ENCODE peak calls at places on chromosomes 11 and 22, in eight cellular contexts. I is Peyer's patch, Z is kidney, M is PC-3, T is fibroblast of lung, E is ovary, J is pancreas, A is GM23338. K is an unnamed sample.

GRCh38 chr11:111845256-111846028 is 25.9 kb downstream of the ALG9 start:
- DNase-seq in I (no peak), T (no peak), M (peak; percentile 58), A (no peak), J (no peak), Z (no peak), E (no peak), K (no peak)

GRCh38 chr11:67364783-67365525 is 8.4 kb downstream of the CLCF1 start:
- DNase-seq in I (no peak), T (no peak), J (no peak), E (peak; percentile 37), M (no peak), Z (no peak), A (no peak), K (no peak)

GRCh38 chr22:19287076-19287724 is 4.3 kb downstream of the CLTCL1 start:
- DNase-seq in J (no peak), T (peak; percentile 83), M (peak; percentile 54), E (no peak), I (no peak), A (peak; percentile 62), Z (no peak), K (no peak)

GRCh38 chr11:68870470-68870869 is 28.8 kb upstream of the CPT1A start:
- DNase-seq in J (no peak), M (peak; percentile 33), A (peak; percentile 35), I (no peak), Z (no peak), E (no peak), T (no peak), K (no peak)

GRCh38 chr22:27990879-27991278 is 71.8 kb upstream of the PITPNB start:
- DNase-seq in M (peak; percentile 6), T (no peak), Z (no peak), E (peak; percentile 50), A (peak; percentile 93), J (no peak), I (peak; percentile 57), K (no peak)

GRCh38 chr11:86248609-86249008 is 4.1 kb downstream of the EED start:
- DNase-seq in I (no peak), Z (no peak), T (no peak), J (no peak), M (no peak), E (no peak), A (peak; percentile 3), K (no peak)

GRCh38 chr11:130371004-130371590 is 56.4 kb upstream of the ZBTB44 start:
- DNase-seq in M (peak; percentile 39), I (no peak), J (no peak), A (peak; percentile 39), E (no peak), T (no peak), Z (no peak), K (no peak)

GRCh38 chr11:15179167-15179566 is 64.4 kb downstream of the INSC start:
- DNase-seq in Z (no peak), M (no peak), T (peak; percentile 49), E (no peak), I (no peak), A (no peak), J (no peak), K (no peak)

GRCh38 chr11:75337195-75337654 is 14.2 kb downstream of the ARRB1 start:
- DNase-seq in J (no peak), A (no peak), M (peak; percentile 60), T (peak; percentile 42), I (no peak), E (no peak), Z (no peak), K (no peak)

GRCh38 chr11:27255447-27255828 is 107.6 kb downstream of the CCDC34 start:
- DNase-seq in Z (no peak), J (no peak), E (no peak), I (no peak), M (no peak), T (peak; percentile 98), A (no peak), K (no peak)

GRCh38 chr11:69627551-69627950 is 13.4 kb upstream of the CCND1 start:
- DNase-seq in M (no peak), I (no peak), A (no peak), E (no peak), T (no peak), Z (no peak), J (no peak), K (no peak)

GRCh38 chr11:37984991-37985390 is 1387.0 kb upstream of the RAG2 start:
- DNase-seq in M (no peak), J (no peak), I (no peak), E (no peak), T (no peak), A (no peak), Z (no peak), K (no peak)

GRCh38 chr11:62553839-62554361 is 7.3 kb upstream of the AHNAK start:
- DNase-seq in J (no peak), A (no peak), I (peak; percentile 74), M (peak; percentile 96), Z (no peak), T (peak; percentile 93), E (no peak), K (no peak)

GRCh38 chr22:39627865-39628562 is 57.5 kb downstream of the CACNA1I start:
- DNase-seq in M (no peak), A (no peak), J (no peak), Z (peak; percentile 48), T (no peak), I (no peak), E (no peak), K (no peak)

GRCh38 chr22:29705651-29706050 is 14.2 kb upstream of the CABP7 start:
- DNase-seq in J (no peak), I (no peak), E (no peak), Z (peak; percentile 56), T (no peak), A (no peak), M (no peak), K (no peak)

GRCh38 chr11:130390071-130390758 is 38.2 kb downstream of the ADAMTS8 start:
- DNase-seq in M (peak; percentile 78), Z (no peak), J (peak; percentile 39), I (no peak), T (peak; percentile 80), E (no peak), A (peak; percentile 55), K (peak; percentile 25)

GRCh38 chr11:61472282-61472681 is 36.3 kb upstream of the LRRC10B start:
- DNase-seq in T (peak; percentile 63), J (no peak), A (no peak), E (no peak), I (no peak), M (no peak), Z (no peak), K (no peak)

GRCh38 chr22:47213571-47214230 is 451.3 kb downstream of the TBC1D22A start:
- DNase-seq in E (no peak), J (no peak), T (no peak), Z (no peak), I (peak; percentile 70), M (peak; percentile 61), A (peak; percentile 34), K (no peak)

GRCh38 chr22:27561301-27561820 is 240.2 kb downstream of the MN1 start:
- DNase-seq in E (no peak), M (no peak), Z (no peak), A (no peak), J (no peak), T (no peak), I (no peak), K (no peak)

GRCh38 chr11:66762088-66762487 is 33.1 kb upstream of the SPTBN2 start:
- DNase-seq in T (no peak), A (peak; percentile 24), M (no peak), J (no peak), E (no peak), I (no peak), Z (no peak), K (no peak)

GRCh38 chr11:128845334-128845780 is 21.7 kb downstream of the KCNJ1 start:
- DNase-seq in I (no peak), A (no peak), E (no peak), Z (no peak), J (no peak), M (no peak), T (no peak), K (no peak)
- H3K27ac ChIP-seq in I (no peak overlapping the region), A (no peak overlapping the region), E (no peak overlapping the region), Z (no peak overlapping the region), J (no peak overlapping the region), M (no peak overlapping the region), T (no peak overlapping the region), K (no peak overlapping the region)

GRCh38 chr11:78022397-78023396 is at the start of gene KCTD14:
- DNase-seq in A (peak; percentile 79), E (no peak), J (peak; percentile 77), T (no peak), I (peak; percentile 73), Z (peak; percentile 85), M (no peak), K (no peak)
- H3K27ac ChIP-seq in A (peak within 1 kb of the TSS; percentile 84), E (no peak within 1 kb of the TSS), J (peak within 1 kb of the TSS; percentile 68), T (no peak within 1 kb of the TSS), I (peak within 1 kb of the TSS; percentile 60), Z (peak within 1 kb of the TSS; percentile 0), M (no peak within 1 kb of the TSS), K (no peak within 1 kb of the TSS)

DNA sequence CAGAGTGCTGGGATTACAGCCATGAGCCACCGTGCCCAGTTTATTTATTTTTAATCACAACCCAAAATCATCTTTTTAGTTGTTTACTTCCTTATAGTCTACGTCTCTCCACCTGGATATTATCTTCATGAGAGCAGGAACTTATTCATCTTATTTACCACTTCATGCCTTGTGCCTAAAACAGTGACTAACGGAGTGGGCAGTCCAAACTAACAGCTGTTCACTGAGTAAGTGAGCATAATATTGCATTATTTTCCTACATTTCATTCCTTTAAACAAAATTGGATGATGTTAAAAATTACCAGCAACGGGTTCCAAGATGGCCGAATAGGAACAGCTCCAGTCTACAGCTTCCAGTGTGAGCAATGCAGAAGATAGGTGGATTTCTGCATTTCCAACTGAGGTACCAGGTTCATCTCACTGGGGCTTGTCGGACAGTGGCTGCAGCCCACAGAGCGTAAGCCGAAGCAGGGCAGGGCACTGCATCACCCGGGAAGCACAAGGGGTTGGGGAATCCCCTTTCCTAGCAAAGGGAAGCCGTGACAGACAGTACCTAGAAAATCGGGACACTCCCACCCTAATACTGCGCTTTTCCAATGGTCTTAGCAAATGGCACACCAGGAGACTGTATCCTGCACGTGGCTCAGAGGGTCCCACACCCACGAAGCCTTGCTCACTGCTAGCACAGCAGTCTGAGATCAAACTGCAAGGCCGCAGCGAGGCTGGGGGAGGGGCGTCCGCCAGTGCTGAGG is 14.1 kb downstream of the TMEM123 start:
- DNase-seq in T (no peak), Z (no peak), M (no peak), A (no peak), J (no peak), E (peak; percentile 19), I (no peak), K (no peak)
- H3K27ac ChIP-seq in T (no peak overlapping the region), Z (no peak overlapping the region), M (no peak overlapping the region), A (no peak overlapping the region), J (no peak overlapping the region), E (no peak overlapping the region), I (no peak overlapping the region), K (no peak overlapping the region)

DNA sequence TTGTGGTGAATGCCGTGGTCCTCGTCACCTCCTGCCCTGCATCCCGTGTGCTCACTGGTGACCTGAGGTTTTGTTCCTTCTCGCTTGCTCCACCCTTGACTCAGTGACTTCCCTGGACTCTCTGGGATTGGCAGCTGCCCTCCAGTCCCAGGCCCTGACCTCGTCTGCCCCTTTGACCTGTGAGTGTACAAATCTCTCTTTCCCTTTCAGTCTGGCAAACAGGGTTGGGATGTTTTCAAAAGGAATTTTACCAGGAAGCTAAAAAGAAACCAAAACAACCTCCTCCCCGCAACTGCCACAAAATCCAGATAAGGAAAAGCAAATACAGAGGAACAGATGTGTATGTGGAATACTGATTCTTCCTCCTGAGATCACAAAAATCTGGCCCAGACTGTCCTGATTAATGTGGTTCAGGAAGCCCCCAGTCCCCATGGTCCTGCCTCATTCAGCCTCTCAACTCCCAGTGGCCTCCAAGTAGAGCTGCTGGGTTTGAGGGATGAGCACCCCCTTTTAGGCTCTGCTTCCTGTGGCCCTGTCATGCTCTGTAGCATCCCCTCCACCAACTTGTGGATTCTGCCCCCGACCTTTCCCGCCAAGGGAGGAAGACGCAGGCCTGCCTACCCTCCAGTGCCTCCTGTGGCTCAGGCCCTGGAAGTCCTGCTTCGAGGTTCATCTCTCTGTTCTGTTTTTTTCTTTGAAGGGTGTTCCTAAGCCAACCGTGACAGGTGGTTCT is 15.2 kb downstream of the ROBO4 start:
- DNase-seq in M (no peak), A (peak; percentile 30), Z (no peak), I (no peak), E (peak; percentile 69), T (peak; percentile 51), J (no peak), K (no peak)
- H3K27ac ChIP-seq in M (no peak overlapping the region), A (no peak overlapping the region), Z (peak overlapping the region; percentile 24), I (no peak overlapping the region), E (peak overlapping the region; percentile 74), T (no peak overlapping the region), J (no peak overlapping the region), K (peak overlapping the region; percentile 48)